ENCODE peak calls at places on chromosome 12, in six cellular contexts. X is CD8-positive, alpha-beta T cell; V is ecto neural progenitor cell; C is A549; O is H54; Q is heart right ventricle. P is an unnamed sample.

GRCh38 chr12:65334534-65334933 is 56.1 kb downstream of the MSRB3 start:
- DNase-seq in X (no peak), V (no peak), C (no peak), O (no peak), Q (peak; percentile 47), P (no peak)

GRCh38 chr12:39764944-39765560 is 145.4 kb upstream of the ABCD2 start:
- DNase-seq in X (no peak), V (no peak), C (peak; percentile 28), O (peak; percentile 2), Q (no peak), P (peak; percentile 53)

GRCh38 chr12:113818833-113819232 is 147.3 kb downstream of the RBM19 start:
- DNase-seq in X (no peak), V (peak; percentile 90), C (peak; percentile 28), O (peak; percentile 33), Q (no peak), P (no peak)

GRCh38 chr12:115895247-115895646 is 382.2 kb downstream of the MED13L start:
- DNase-seq in X (no peak), V (no peak), C (peak; percentile 55), O (peak; percentile 22), Q (no peak), P (no peak)

GRCh38 chr12:110901401-110901800 is 19.0 kb downstream of the MYL2 start:
- DNase-seq in X (no peak), V (no peak), C (no peak), O (no peak), Q (no peak), P (no peak)

GRCh38 chr12:90959538-90960139 is 4.7 kb upstream of the CCER1 start:
- DNase-seq in X (no peak), V (no peak), C (peak; percentile 29), O (no peak), Q (peak; percentile 26), P (peak; percentile 70)

GRCh38 chr12:19648173-19648572 is 208.9 kb downstream of the AEBP2 start:
- DNase-seq in X (no peak), V (no peak), C (no peak), O (no peak), Q (no peak), P (no peak)

GRCh38 chr12:96416033-96416790 is 16.0 kb upstream of the CDK17 start:
- DNase-seq in X (no peak), V (no peak), C (no peak), O (no peak), Q (no peak), P (no peak)

GRCh38 chr12:121713257-121714155 is 954 bp downstream of the TMEM120B start:
- DNase-seq in X (no peak), V (no peak), C (no peak), O (no peak), Q (peak; percentile 19), P (no peak)

GRCh38 chr12:102407776-102408486 is 72.4 kb downstream of the IGF1 start:
- DNase-seq in X (no peak), V (no peak), C (no peak), O (no peak), Q (no peak), P (no peak)

GRCh38 chr12:95117178-95117599 is 43.8 kb upstream of the NR2C1 start:
- DNase-seq in X (peak; percentile 45), V (peak; percentile 54), C (peak; percentile 65), O (no peak), Q (peak; percentile 81), P (peak; percentile 91)

GRCh38 chr12:27244680-27245005 is 557 bp downstream of the STK38L start:
- DNase-seq in X (no peak), V (no peak), C (no peak), O (no peak), Q (no peak), P (peak; percentile 40)

GRCh38 chr12:57465030-57465746 is 5.6 kb downstream of the GLI1 start:
- DNase-seq in X (no peak), V (no peak), C (no peak), O (no peak), Q (no peak), P (no peak)

GRCh38 chr12:78229491-78230209 is 399.0 kb downstream of the NAV3 start:
- DNase-seq in X (no peak), V (no peak), C (peak; percentile 4), O (peak; percentile 5), Q (no peak), P (no peak)

GRCh38 chr12:57430117-57430930 is 519 bp downstream of the R3HDM2 start:
- DNase-seq in X (peak; percentile 4), V (peak; percentile 85), C (peak; percentile 50), O (peak; percentile 21), Q (peak; percentile 48), P (peak; percentile 30)

GRCh38 chr12:70576341-70577282 is 60.6 kb downstream of the PTPRB start:
- DNase-seq in X (no peak), V (no peak), C (peak; percentile 51), O (peak; percentile 32), Q (no peak), P (peak; percentile 95)

GRCh38 chr12:62263956-62264355 is 3.8 kb downstream of the USP15 start:
- DNase-seq in X (no peak), V (no peak), C (no peak), O (no peak), Q (no peak), P (no peak)

GRCh38 chr12:82486524-82487235 is 128.4 kb downstream of the METTL25 start:
- DNase-seq in X (no peak), V (no peak), C (no peak), O (no peak), Q (no peak), P (no peak)

GRCh38 chr12:108806921-108807320 is 50.5 kb downstream of the SSH1 start:
- DNase-seq in X (no peak), V (no peak), C (no peak), O (no peak), Q (no peak), P (no peak)

GRCh38 chr12:39431797-39432196 is 11.1 kb downstream of the KIF21A start:
- DNase-seq in X (no peak), V (no peak), C (no peak), O (no peak), Q (no peak), P (no peak)

GRCh38 chr12:96503971-96504370 is 14.6 kb downstream of the CFAP54 start:
- DNase-seq in X (no peak), V (no peak), C (no peak), O (no peak), Q (no peak), P (no peak)

GRCh38 chr12:118842753-118843335 is 138.5 kb upstream of the SRRM4 start:
- DNase-seq in X (no peak), V (no peak), C (no peak), O (no peak), Q (no peak), P (peak; percentile 19)

GRCh38 chr12:33588725-33589405 is 149.2 kb upstream of the SYT10 start:
- DNase-seq in X (no peak), V (no peak), C (no peak), O (no peak), Q (no peak), P (no peak)

GRCh38 chr12:92987846-92988621 is 58.9 kb upstream of the EEA1 start:
- DNase-seq in X (no peak), V (no peak), C (no peak), O (no peak), Q (peak; percentile 15), P (peak; percentile 32)

GRCh38 chr12:131048611-131048990 is 94.9 kb downstream of the ADGRD1 start:
- DNase-seq in X (no peak), V (no peak), C (no peak), O (no peak), Q (no peak), P (no peak)

GRCh38 chr12:7667025-7667575 is 1.4 kb upstream of the APOBEC1 start:
- DNase-seq in X (no peak), V (no peak), C (peak; percentile 31), O (no peak), Q (no peak), P (no peak)

GRCh38 chr12:5222011-5222461 is 178.4 kb downstream of the KCNA5 start:
- DNase-seq in X (no peak), V (peak; percentile 69), C (no peak), O (peak; percentile 30), Q (no peak), P (no peak)

GRCh38 chr12:6437586-6437985 is 7.2 kb upstream of the CD27 start:
- DNase-seq in X (no peak), V (no peak), C (no peak), O (no peak), Q (no peak), P (no peak)

GRCh38 chr12:63151898-63152700 is 1.1 kb upstream of the AVPR1A start:
- DNase-seq in X (no peak), V (peak; percentile 84), C (peak; percentile 69), O (peak; percentile 13), Q (peak; percentile 21), P (peak; percentile 43)

GRCh38 chr12:85356596-85357385 is 76.8 kb downstream of the ALX1 start:
- DNase-seq in X (no peak), V (no peak), C (no peak), O (no peak), Q (no peak), P (no peak)

GRCh38 chr12:27588786-27589185 is 64.8 kb downstream of the PPFIBP1 start:
- DNase-seq in X (no peak), V (no peak), C (no peak), O (no peak), Q (no peak), P (no peak)

GRCh38 chr12:70644836-70645235 is 7.6 kb upstream of the PTPRB start:
- DNase-seq in X (no peak), V (no peak), C (no peak), O (no peak), Q (no peak), P (no peak)

GRCh38 chr12:101830391-101831325 is at the start of gene GNPTAB:
- DNase-seq in X (peak; percentile 95), V (peak; percentile 99), C (peak; percentile 95), O (peak; percentile 92), Q (peak; percentile 92), P (peak; percentile 91)

GRCh38 chr12:101957251-101957650 is 79.9 kb downstream of the DRAM1 start:
- DNase-seq in X (no peak), V (no peak), C (no peak), O (no peak), Q (no peak), P (no peak)

GRCh38 chr12:116529048-116529447 is 30.1 kb upstream of the MAP1LC3B2 start:
- DNase-seq in X (no peak), V (no peak), C (peak; percentile 72), O (no peak), Q (no peak), P (no peak)

GRCh38 chr12:118541071-118541470 is 164.7 kb downstream of the SUDS3 start:
- DNase-seq in X (no peak), V (no peak), C (no peak), O (no peak), Q (no peak), P (peak; percentile 25)

GRCh38 chr12:90275088-90275487 is 566.5 kb upstream of the ATP2B1 start:
- DNase-seq in X (no peak), V (no peak), C (no peak), O (no peak), Q (no peak), P (no peak)

GRCh38 chr12:52949413-52950331 is 754 bp downstream of the KRT18 start:
- DNase-seq in X (no peak), V (peak; percentile 61), C (peak; percentile 87), O (peak; percentile 93), Q (peak; percentile 27), P (no peak)

GRCh38 chr12:124032265-124032886 is 59.4 kb downstream of the ZNF664 start:
- DNase-seq in X (no peak), V (no peak), C (peak; percentile 89), O (peak; percentile 71), Q (peak; percentile 63), P (peak; percentile 80)

GRCh38 chr12:108620236-108620879 is 13.3 kb downstream of the SELPLG start:
- DNase-seq in X (no peak), V (no peak), C (no peak), O (no peak), Q (no peak), P (no peak)

P was measured in pons.